ENCODE peak calls at places on chromosomes 3 and 15, in four cellular contexts. C is IMR-90, W is spleen, Z is A549. J is an unnamed sample.
A peak's percentile ranks its signal among the peaks of the same experiment; 100 is the strongest.

GRCh38 chr3:48656061-48656840 is 6.4 kb downstream of the CELSR3 start:
- DNase-seq in C (peak; percentile 62), W (peak; percentile 94), Z (peak; percentile 81), J (peak; percentile 58)

GRCh38 chr3:131731709-131732108 is 228.9 kb upstream of the MRPL3 start:
- DNase-seq in C (no peak), W (no peak), Z (no peak), J (no peak)

GRCh38 chr3:181933052-181933618 is 221.4 kb downstream of the SOX2 start:
- DNase-seq in C (no peak), W (no peak), Z (no peak), J (no peak)

GRCh38 chr3:190865828-190866227 is 3.3 kb upstream of the GMNC start:
- DNase-seq in C (no peak), W (no peak), Z (peak; percentile 11), J (no peak)

GRCh38 chr3:140276698-140277097 is 341.7 kb downstream of the CLSTN2 start:
- DNase-seq in C (peak; percentile 1), W (no peak), Z (peak; percentile 28), J (no peak)

GRCh38 chr15:88636654-88637053 is 2.2 kb upstream of the ISG20 start:
- DNase-seq in C (peak; percentile 36), W (peak; percentile 69), Z (no peak), J (no peak)

GRCh38 chr3:174303911-174304541 is 555.1 kb upstream of the NAALADL2 start:
- DNase-seq in C (no peak), W (no peak), Z (no peak), J (no peak)

GRCh38 chr3:127015282-127016042 is 32.5 kb downstream of the PLXNA1 start:
- DNase-seq in C (no peak), W (no peak), Z (peak; percentile 23), J (no peak)

GRCh38 chr15:52103217-52104207 is 9.1 kb downstream of the BCL2L10 start:
- DNase-seq in C (peak; percentile 97), W (no peak), Z (peak; percentile 79), J (no peak)

GRCh38 chr15:60695713-60696522 is 217.0 kb upstream of the ICE2 start:
- DNase-seq in C (peak; percentile 71), W (no peak), Z (no peak), J (no peak)

GRCh38 chr3:113606539-113607218 is 74.3 kb downstream of the SIDT1 start:
- DNase-seq in C (no peak), W (peak; percentile 76), Z (no peak), J (no peak)

GRCh38 chr3:130968231-130968630 is 58.4 kb downstream of the ASTE1 start:
- DNase-seq in C (peak; percentile 77), W (no peak), Z (no peak), J (no peak)

GRCh38 chr3:10311710-10312109 is 9.2 kb downstream of the SEC13 start:
- DNase-seq in C (no peak), W (no peak), Z (no peak), J (no peak)

GRCh38 chr3:197746214-197746613 is 3.5 kb upstream of the FYTTD1 start:
- DNase-seq in C (peak; percentile 19), W (no peak), Z (no peak), J (no peak)

GRCh38 chr15:63858881-63859280 is 25.1 kb upstream of the HERC1 start:
- DNase-seq in C (peak; percentile 41), W (no peak), Z (no peak), J (no peak)

GRCh38 chr3:170054204-170054603 is 16.4 kb downstream of the GPR160 start:
- DNase-seq in C (no peak), W (no peak), Z (peak; percentile 23), J (no peak)

GRCh38 chr15:66700412-66700801 is 1.6 kb upstream of the SMAD6 start:
- DNase-seq in C (no peak), W (no peak), Z (no peak), J (no peak)

GRCh38 chr3:99686955-99687612 is 48.7 kb downstream of the COL8A1 start:
- DNase-seq in C (peak; percentile 74), W (no peak), Z (peak; percentile 53), J (no peak)

GRCh38 chr15:91982401-91982800 is 128.9 kb downstream of the SLCO3A1 start:
- DNase-seq in C (peak; percentile 5), W (no peak), Z (peak; percentile 17), J (no peak)

GRCh38 chr3:135263331-135263730 is 468.3 kb downstream of the EPHB1 start:
- DNase-seq in C (no peak), W (no peak), Z (no peak), J (no peak)

GRCh38 chr15:34841220-34841841 is 46.0 kb upstream of the ACTC1 start:
- DNase-seq in C (peak; percentile 65), W (no peak), Z (no peak), J (no peak)

GRCh38 chr3:127427666-127428065 is 139.8 kb upstream of the PRR20G start:
- DNase-seq in C (no peak), W (peak; percentile 35), Z (no peak), J (no peak)

GRCh38 chr15:63306480-63307073 is 29.2 kb downstream of the APH1B start:
- DNase-seq in C (no peak), W (no peak), Z (no peak), J (no peak)

GRCh38 chr3:31960793-31961431 is 20.1 kb downstream of the OSBPL10 start:
- DNase-seq in C (peak; percentile 65), W (no peak), Z (peak; percentile 76), J (no peak)

GRCh38 chr15:75697523-75698398 is 14.9 kb downstream of the CSPG4 start:
- DNase-seq in C (no peak), W (no peak), Z (no peak), J (no peak)

GRCh38 chr3:113533534-113533892 is 1.2 kb downstream of the SIDT1 start:
- DNase-seq in C (no peak), W (no peak), Z (no peak), J (no peak)

GRCh38 chr3:126983276-126983652 is 349 bp downstream of the PLXNA1 start:
- DNase-seq in C (no peak), W (peak; percentile 87), Z (no peak), J (no peak)

GRCh38 chr15:101431748-101432147 is 57.8 kb downstream of the PCSK6 start:
- DNase-seq in C (no peak), W (no peak), Z (no peak), J (no peak)

GRCh38 chr15:60022379-60022741 is 18.2 kb downstream of the FOXB1 start:
- DNase-seq in C (no peak), W (no peak), Z (no peak), J (no peak)

GRCh38 chr3:139202226-139202958 is 141.4 kb upstream of the MRPS22 start:
- DNase-seq in C (no peak), W (no peak), Z (peak; percentile 35), J (no peak)

GRCh38 chr3:30639937-30640336 is 33.5 kb downstream of the TGFBR2 start:
- DNase-seq in C (no peak), W (no peak), Z (no peak), J (no peak)

GRCh38 chr3:126356373-126357298 is 572 bp downstream of the KLF15 start:
- DNase-seq in C (no peak), W (peak; percentile 83), Z (no peak), J (no peak)

GRCh38 chr3:67976683-67977082 is 322.3 kb upstream of the SUCLG2 start:
- DNase-seq in C (no peak), W (no peak), Z (no peak), J (no peak)

GRCh38 chr3:19543212-19543841 is 390.7 kb downstream of the EFHB start:
- DNase-seq in C (no peak), W (no peak), Z (peak; percentile 35), J (no peak)
- TF ChIP-seq CTCF in C (no peak), W (peak; percentile 48), Z (peak; percentile 47), J (peak; percentile 33)

DNA sequence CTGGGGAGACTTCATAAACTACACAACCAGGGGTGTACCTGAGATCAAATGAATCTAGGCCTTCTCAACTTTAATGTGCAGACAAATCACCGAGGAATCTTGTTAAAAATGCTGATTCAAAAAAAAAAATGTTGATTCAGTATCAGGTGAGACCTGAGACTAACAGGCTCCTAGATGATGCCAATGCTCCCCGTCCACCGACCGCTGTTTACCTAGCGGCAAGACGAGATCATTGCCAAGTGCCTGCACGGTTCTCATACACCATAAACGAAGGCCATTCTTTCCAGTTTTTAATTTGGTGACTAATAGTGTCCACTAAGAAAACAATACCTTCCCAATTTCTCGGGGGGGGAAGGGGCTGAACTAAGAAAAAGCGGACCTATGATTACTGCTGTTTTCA is 2.5 kb upstream of the FSIP1 start:
- DNase-seq in C (no peak), W (no peak), Z (no peak), J (no peak)
- H3K4me3 ChIP-seq in C (no peak overlapping the region), W (no peak overlapping the region), Z (no peak overlapping the region), J (no peak overlapping the region)

DNA sequence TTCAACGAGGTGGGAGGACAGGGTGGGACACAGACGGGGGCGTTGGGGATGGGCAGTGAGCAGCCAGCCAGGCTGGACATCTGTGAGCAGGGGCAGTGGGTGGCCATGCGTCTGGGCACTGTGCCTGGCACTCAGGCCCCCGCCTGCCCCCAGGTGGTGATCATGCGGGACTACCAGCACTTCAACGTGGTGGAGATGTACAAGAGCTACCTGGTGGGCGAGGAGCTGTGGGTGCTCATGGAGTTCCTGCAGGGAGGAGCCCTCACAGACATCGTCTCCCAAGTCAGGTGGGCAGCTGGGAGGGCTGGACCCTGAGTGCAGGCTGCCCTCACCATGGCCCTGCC is 10.2 kb downstream of the ANKRD63 start:
- DNase-seq in C (no peak), W (no peak), Z (peak; percentile 48), J (no peak)
- TF ChIP-seq CTCF in C (peak; percentile 27), W (peak; percentile 17), Z (peak; percentile 16), J (peak; percentile 69)

DNA sequence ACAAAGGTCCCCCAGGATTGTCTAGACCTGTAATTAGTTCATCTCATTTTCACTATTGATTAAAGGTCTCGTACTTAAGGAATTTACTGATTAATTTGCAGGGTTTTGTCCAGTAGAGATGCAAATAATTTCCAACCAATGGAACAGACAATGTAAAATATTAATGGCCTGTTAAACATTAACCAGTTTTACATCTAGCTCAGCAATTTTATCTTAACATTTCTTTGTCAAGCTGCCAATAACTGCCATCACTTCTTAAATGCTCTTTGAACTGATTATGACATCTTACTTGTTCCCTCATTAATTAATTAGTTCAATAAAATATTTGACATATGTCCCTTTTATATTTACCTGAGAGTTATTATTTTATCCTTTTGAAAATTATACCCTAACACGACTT is 9.4 kb upstream of the STRIT1 start:
- DNase-seq in C (no peak), W (no peak), Z (no peak), J (no peak)
- H3K4me3 ChIP-seq in C (no peak overlapping the region), W (no peak overlapping the region), Z (no peak overlapping the region), J (no peak overlapping the region)

GRCh38 chr3:128847631-128848370 is 31.6 kb upstream of the ACAD9 start:
- DNase-seq in C (no peak), W (no peak), Z (no peak), J (no peak)

GRCh38 chr3:128850544-128850943 is 28.9 kb upstream of the ACAD9 start:
- DNase-seq in C (no peak), W (no peak), Z (no peak), J (no peak)

GRCh38 chr3:128846501-128846900 is 32.9 kb upstream of the ACAD9 start:
- DNase-seq in C (no peak), W (no peak), Z (no peak), J (no peak)

GRCh38 chr3:128851601-128852000 is 27.8 kb upstream of the ACAD9 start:
- DNase-seq in C (no peak), W (no peak), Z (no peak), J (no peak)

GRCh38 chr3:128849776-128850542 is 29.5 kb upstream of the ACAD9 start:
- DNase-seq in C (no peak), W (no peak), Z (peak; percentile 9), J (no peak)
- TF ChIP-seq CTCF in C (peak; percentile 19), W (no peak), Z (no peak), J (no peak)

J was measured in keratinocyte.